ENCODE peak calls at places on chromosome 17, in six cellular contexts. One of them, this sample, is unnamed. For H3K27me3, the result is how much of the 10 kb centered on the place peaks cover.

GRCh38 chr17:77503916-77504651 is 363.3 kb downstream of the SEC14L1 start:
- DNase-seq in IMR-90: no peak
- DNase-seq in transverse colon: no peak
- DNase-seq in BE2C: peak
- DNase-seq in AG04450: no peak
- DNase-seq in CD8-positive, alpha-beta T cell: peak
- DNase-seq in this sample: no peak

GRCh38 chr17:17127730-17128291 is 78.3 kb downstream of the PLD6 start:
- DNase-seq in IMR-90: peak
- DNase-seq in transverse colon: no peak
- DNase-seq in BE2C: no peak
- DNase-seq in AG04450: no peak
- DNase-seq in CD8-positive, alpha-beta T cell: no peak
- DNase-seq in this sample: peak

GRCh38 chr17:74904687-74905409 is 11.4 kb upstream of the FADS6 start:
- DNase-seq in IMR-90: no peak
- DNase-seq in transverse colon: no peak
- DNase-seq in BE2C: no peak
- DNase-seq in AG04450: no peak
- DNase-seq in CD8-positive, alpha-beta T cell: no peak
- DNase-seq in this sample: no peak

GRCh38 chr17:29968271-29968670 is 26.8 kb downstream of the EFCAB5 start:
- DNase-seq in IMR-90: peak
- DNase-seq in transverse colon: no peak
- DNase-seq in BE2C: no peak
- DNase-seq in AG04450: no peak
- DNase-seq in CD8-positive, alpha-beta T cell: no peak
- DNase-seq in this sample: no peak

GRCh38 chr17:74671031-74671771 is 41.5 kb downstream of the CD300LF start:
- DNase-seq in IMR-90: peak
- DNase-seq in transverse colon: peak
- DNase-seq in BE2C: peak
- DNase-seq in AG04450: no peak
- DNase-seq in CD8-positive, alpha-beta T cell: peak
- DNase-seq in this sample: peak

GRCh38 chr17:9228408-9229159 is 207.3 kb downstream of the NTN1 start:
- DNase-seq in IMR-90: peak
- DNase-seq in transverse colon: no peak
- DNase-seq in BE2C: no peak
- DNase-seq in AG04450: peak
- DNase-seq in CD8-positive, alpha-beta T cell: no peak
- DNase-seq in this sample: peak

GRCh38 chr17:10789694-10790271 is 14.1 kb downstream of the TMEM238L start:
- DNase-seq in IMR-90: no peak
- DNase-seq in transverse colon: no peak
- DNase-seq in BE2C: no peak
- DNase-seq in AG04450: no peak
- DNase-seq in CD8-positive, alpha-beta T cell: no peak
- DNase-seq in this sample: no peak

GRCh38 chr17:44757918-44758413 is 822 bp upstream of the ADAM11 start:
- DNase-seq in IMR-90: no peak
- DNase-seq in transverse colon: no peak
- DNase-seq in BE2C: no peak
- DNase-seq in AG04450: no peak
- DNase-seq in CD8-positive, alpha-beta T cell: no peak
- DNase-seq in this sample: no peak

GRCh38 chr17:35022536-35023063 is 40.9 kb downstream of the RFFL start:
- DNase-seq in IMR-90: peak
- DNase-seq in transverse colon: peak
- DNase-seq in BE2C: no peak
- DNase-seq in AG04450: peak
- DNase-seq in CD8-positive, alpha-beta T cell: peak
- DNase-seq in this sample: peak

GRCh38 chr17:34156401-34156740 is 98.7 kb upstream of the CCL2 start:
- DNase-seq in IMR-90: no peak
- DNase-seq in transverse colon: no peak
- DNase-seq in BE2C: no peak
- DNase-seq in AG04450: no peak
- DNase-seq in CD8-positive, alpha-beta T cell: no peak
- DNase-seq in this sample: no peak

DNA sequence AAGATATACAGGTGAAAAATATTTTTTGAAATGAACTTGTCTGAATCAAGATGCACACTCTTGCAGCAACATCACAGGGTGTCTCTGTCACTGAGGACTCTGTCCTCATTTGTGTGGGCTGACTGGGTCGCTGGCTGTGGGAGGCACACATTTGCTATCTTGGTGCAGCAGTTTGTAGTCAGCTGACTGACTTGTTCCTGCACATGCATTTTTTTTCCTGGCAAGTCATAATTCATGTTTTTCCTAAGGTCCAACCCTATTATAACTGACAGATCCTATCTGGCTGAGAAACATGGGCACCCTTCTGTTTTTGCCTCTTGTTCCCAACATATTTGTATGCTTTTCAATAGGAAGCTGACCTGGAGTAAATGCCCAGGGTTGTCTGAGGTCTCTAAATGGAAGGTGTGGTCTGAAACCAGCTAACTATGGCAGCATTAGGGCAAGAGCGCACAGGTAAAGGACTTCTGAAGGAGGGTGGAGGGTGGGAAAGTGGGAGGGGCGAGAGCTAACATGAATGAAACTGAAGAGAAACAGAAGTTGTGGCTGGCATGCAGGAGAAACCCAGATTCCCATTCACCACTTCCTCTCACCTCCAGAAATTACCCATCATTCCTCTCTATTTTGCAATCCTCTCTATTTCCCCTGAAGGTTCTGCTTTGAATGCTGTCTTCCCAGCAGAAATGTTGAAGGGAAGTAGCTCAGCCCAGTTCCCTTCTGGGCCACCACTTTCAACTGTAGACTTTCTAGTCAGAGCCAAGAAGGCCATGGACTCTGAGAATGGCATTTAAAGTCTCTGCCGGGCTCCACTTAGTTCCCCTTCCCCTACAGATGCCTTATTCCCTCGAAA is 166.1 kb downstream of the PRKCA start:
- DNase-seq in IMR-90: peak
- DNase-seq in transverse colon: no peak
- DNase-seq in BE2C: no peak
- DNase-seq in AG04450: no peak
- DNase-seq in CD8-positive, alpha-beta T cell: no peak
- DNase-seq in this sample: no peak
- H3K27me3 ChIP-seq in IMR-90: under half
- H3K27me3 ChIP-seq in transverse colon: under half
- H3K27me3 ChIP-seq in BE2C: under half
- H3K27me3 ChIP-seq in AG04450: under half
- H3K27me3 ChIP-seq in CD8-positive, alpha-beta T cell: under half
- H3K27me3 ChIP-seq in this sample: under half

GRCh38 chr17:20087538-20088250 is 78.5 kb downstream of the SPECC1 start:
- DNase-seq in IMR-90: no peak
- DNase-seq in transverse colon: no peak
- DNase-seq in BE2C: no peak
- DNase-seq in AG04450: no peak
- DNase-seq in CD8-positive, alpha-beta T cell: no peak
- DNase-seq in this sample: no peak
- H3K27me3 ChIP-seq in IMR-90: under half
- H3K27me3 ChIP-seq in transverse colon: under half
- H3K27me3 ChIP-seq in BE2C: under half
- H3K27me3 ChIP-seq in AG04450: under half
- H3K27me3 ChIP-seq in CD8-positive, alpha-beta T cell: under half
- H3K27me3 ChIP-seq in this sample: under half

GRCh38 chr17:48043171-48043570 is 5.0 kb upstream of the NFE2L1 start:
- DNase-seq in IMR-90: no peak
- DNase-seq in transverse colon: no peak
- DNase-seq in BE2C: no peak
- DNase-seq in AG04450: no peak
- DNase-seq in CD8-positive, alpha-beta T cell: no peak
- DNase-seq in this sample: no peak

GRCh38 chr17:48037924-48038323 is 327 bp upstream of the COPZ2 start:
- DNase-seq in IMR-90: no peak
- DNase-seq in transverse colon: no peak
- DNase-seq in BE2C: no peak
- DNase-seq in AG04450: no peak
- DNase-seq in CD8-positive, alpha-beta T cell: no peak
- DNase-seq in this sample: no peak

GRCh38 chr17:48036693-48037035 is 933 bp downstream of the COPZ2 start:
- DNase-seq in IMR-90: no peak
- DNase-seq in transverse colon: no peak
- DNase-seq in BE2C: no peak
- DNase-seq in AG04450: no peak
- DNase-seq in CD8-positive, alpha-beta T cell: no peak
- DNase-seq in this sample: no peak

GRCh38 chr17:48037036-48037881 is at the start of gene COPZ2:
- DNase-seq in IMR-90: peak
- DNase-seq in transverse colon: peak
- DNase-seq in BE2C: peak
- DNase-seq in AG04450: no peak
- DNase-seq in CD8-positive, alpha-beta T cell: peak
- DNase-seq in this sample: peak

GRCh38 chr17:48038687-48039086 is 1.1 kb upstream of the COPZ2 start:
- DNase-seq in IMR-90: no peak
- DNase-seq in transverse colon: no peak
- DNase-seq in BE2C: no peak
- DNase-seq in AG04450: no peak
- DNase-seq in CD8-positive, alpha-beta T cell: no peak
- DNase-seq in this sample: no peak
- H3K27me3 ChIP-seq in IMR-90: under half
- H3K27me3 ChIP-seq in transverse colon: under half
- H3K27me3 ChIP-seq in BE2C: under half
- H3K27me3 ChIP-seq in AG04450: under half
- H3K27me3 ChIP-seq in CD8-positive, alpha-beta T cell: under half
- H3K27me3 ChIP-seq in this sample: under half

GRCh38 chr17:14301279-14301760 is 439 bp downstream of the HS3ST3B1 start:
- DNase-seq in IMR-90: no peak
- DNase-seq in transverse colon: no peak
- DNase-seq in BE2C: no peak
- DNase-seq in AG04450: no peak
- DNase-seq in CD8-positive, alpha-beta T cell: peak
- DNase-seq in this sample: no peak
- H3K27me3 ChIP-seq in IMR-90: under half
- H3K27me3 ChIP-seq in transverse colon: half or more
- H3K27me3 ChIP-seq in BE2C: half or more
- H3K27me3 ChIP-seq in AG04450: under half
- H3K27me3 ChIP-seq in CD8-positive, alpha-beta T cell: under half
- H3K27me3 ChIP-seq in this sample: under half

GRCh38 chr17:39608142-39608541 is 422 bp upstream of the NEUROD2 start:
- DNase-seq in IMR-90: no peak
- DNase-seq in transverse colon: no peak
- DNase-seq in BE2C: no peak
- DNase-seq in AG04450: no peak
- DNase-seq in CD8-positive, alpha-beta T cell: no peak
- DNase-seq in this sample: no peak
- H3K27me3 ChIP-seq in IMR-90: half or more
- H3K27me3 ChIP-seq in transverse colon: half or more
- H3K27me3 ChIP-seq in BE2C: half or more
- H3K27me3 ChIP-seq in AG04450: half or more
- H3K27me3 ChIP-seq in CD8-positive, alpha-beta T cell: under half
- H3K27me3 ChIP-seq in this sample: half or more

DNA sequence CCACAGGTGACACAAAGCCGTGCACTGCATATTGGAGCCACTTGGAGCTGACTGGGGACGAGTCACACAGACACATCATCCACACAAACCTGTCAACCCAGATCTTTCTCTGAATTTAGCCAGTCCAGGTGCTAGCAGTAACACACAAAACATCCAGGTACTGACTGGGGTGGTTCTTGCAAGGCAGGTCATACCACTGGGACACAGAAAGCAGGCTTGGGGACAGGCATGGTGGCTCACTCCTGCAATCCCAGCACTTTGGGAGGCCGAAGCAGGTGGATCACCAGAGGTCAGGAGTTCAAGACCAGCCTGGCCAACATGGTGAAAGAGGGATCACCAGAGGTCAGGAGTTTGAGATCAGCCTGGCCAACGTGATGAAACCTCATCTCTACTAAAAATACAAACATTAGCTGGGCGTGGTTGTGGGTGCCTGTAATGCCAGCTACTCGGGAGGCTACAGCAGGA is 14.9 kb downstream of the ENPP7 start:
- DNase-seq in IMR-90: no peak
- DNase-seq in transverse colon: no peak
- DNase-seq in BE2C: no peak
- DNase-seq in AG04450: no peak
- DNase-seq in CD8-positive, alpha-beta T cell: no peak
- DNase-seq in this sample: no peak
- H3K27me3 ChIP-seq in IMR-90: half or more
- H3K27me3 ChIP-seq in transverse colon: half or more
- H3K27me3 ChIP-seq in BE2C: under half
- H3K27me3 ChIP-seq in AG04450: half or more
- H3K27me3 ChIP-seq in CD8-positive, alpha-beta T cell: under half
- H3K27me3 ChIP-seq in this sample: under half